ENCODE peak calls at places on chromosomes 16 and 17, in ten cellular contexts. D is body of pancreas; V is H9; H is CD8-positive, alpha-beta T cell; S is hepatocyte; R is uterus; W is thyroid gland; L is IMR-90; Y is transverse colon; M is ovary. G is an unnamed sample.

GRCh38 chr17:82006468-82007227 is 16.0 kb downstream of the CENPX start:
- DNase-seq in M (no peak), H (no peak), S (no peak), W (no peak), V (no peak), Y (no peak), R (peak; percentile 70), D (no peak), L (peak; percentile 82), G (no peak)

GRCh38 chr17:57090560-57091185 is 5.6 kb downstream of the AKAP1 start:
- DNase-seq in S (no peak), W (no peak), R (no peak), D (no peak), H (no peak), V (no peak), L (peak; percentile 5), M (no peak), Y (no peak), G (no peak)

GRCh38 chr16:68458101-68458500 is 9.8 kb upstream of the SMPD3 start:
- DNase-seq in H (no peak), L (no peak), R (no peak), W (no peak), Y (no peak), D (no peak), M (no peak), V (no peak), S (no peak), G (no peak)

GRCh38 chr16:47310792-47311211 is 150.1 kb downstream of the ITFG1 start:
- DNase-seq in R (no peak), D (no peak), W (no peak), L (no peak), S (no peak), Y (no peak), M (no peak), V (no peak), H (no peak), G (no peak)

GRCh38 chr17:78174332-78174869 is 6.0 kb downstream of the SYNGR2 start:
- DNase-seq in L (no peak), M (peak; percentile 60), V (no peak), S (no peak), D (peak; percentile 96), Y (peak; percentile 91), R (peak; percentile 50), W (peak; percentile 95), H (no peak), G (peak; percentile 65)

GRCh38 chr16:23245268-23245667 is 56.8 kb upstream of the SCNN1B start:
- DNase-seq in D (peak; percentile 23), R (peak; percentile 15), H (no peak), M (no peak), L (no peak), V (no peak), Y (no peak), S (no peak), W (peak; percentile 77), G (no peak)

GRCh38 chr17:45895304-45895968 is 1.1 kb downstream of the MAPT start:
- DNase-seq in L (no peak), R (peak; percentile 19), H (no peak), S (peak; percentile 28), D (peak; percentile 19), Y (no peak), M (peak; percentile 38), W (peak; percentile 6), V (peak; percentile 59), G (no peak)

GRCh38 chr17:22692801-22693171 is 1000.5 kb downstream of the KCNJ18 start:
- DNase-seq in M (no peak), W (no peak), S (no peak), Y (no peak), H (no peak), V (no peak), R (no peak), L (no peak), D (no peak), G (no peak)

GRCh38 chr16:71360378-71360777 is 1.9 kb downstream of the CALB2 start:
- DNase-seq in Y (no peak), M (no peak), L (peak; percentile 94), D (no peak), W (no peak), R (no peak), V (no peak), S (peak; percentile 63), H (no peak), G (peak; percentile 42)

GRCh38 chr17:27353469-27354050 is 59.6 kb downstream of the WSB1 start:
- DNase-seq in L (peak; percentile 92), H (peak; percentile 92), M (peak; percentile 94), R (peak; percentile 95), W (peak; percentile 92), D (peak; percentile 94), Y (peak; percentile 93), S (peak; percentile 96), V (peak; percentile 94), G (peak; percentile 88)

GRCh38 chr17:72185571-72185970 is 64.8 kb downstream of the SOX9 start:
- DNase-seq in L (no peak), M (no peak), S (no peak), D (no peak), H (no peak), V (no peak), R (no peak), Y (no peak), W (no peak), G (no peak)

GRCh38 chr17:69870091-69870530 is 204.9 kb upstream of the KCNJ16 start:
- DNase-seq in S (no peak), M (no peak), R (no peak), D (no peak), W (no peak), L (peak; percentile 91), V (no peak), Y (no peak), H (no peak), G (no peak)

DNA sequence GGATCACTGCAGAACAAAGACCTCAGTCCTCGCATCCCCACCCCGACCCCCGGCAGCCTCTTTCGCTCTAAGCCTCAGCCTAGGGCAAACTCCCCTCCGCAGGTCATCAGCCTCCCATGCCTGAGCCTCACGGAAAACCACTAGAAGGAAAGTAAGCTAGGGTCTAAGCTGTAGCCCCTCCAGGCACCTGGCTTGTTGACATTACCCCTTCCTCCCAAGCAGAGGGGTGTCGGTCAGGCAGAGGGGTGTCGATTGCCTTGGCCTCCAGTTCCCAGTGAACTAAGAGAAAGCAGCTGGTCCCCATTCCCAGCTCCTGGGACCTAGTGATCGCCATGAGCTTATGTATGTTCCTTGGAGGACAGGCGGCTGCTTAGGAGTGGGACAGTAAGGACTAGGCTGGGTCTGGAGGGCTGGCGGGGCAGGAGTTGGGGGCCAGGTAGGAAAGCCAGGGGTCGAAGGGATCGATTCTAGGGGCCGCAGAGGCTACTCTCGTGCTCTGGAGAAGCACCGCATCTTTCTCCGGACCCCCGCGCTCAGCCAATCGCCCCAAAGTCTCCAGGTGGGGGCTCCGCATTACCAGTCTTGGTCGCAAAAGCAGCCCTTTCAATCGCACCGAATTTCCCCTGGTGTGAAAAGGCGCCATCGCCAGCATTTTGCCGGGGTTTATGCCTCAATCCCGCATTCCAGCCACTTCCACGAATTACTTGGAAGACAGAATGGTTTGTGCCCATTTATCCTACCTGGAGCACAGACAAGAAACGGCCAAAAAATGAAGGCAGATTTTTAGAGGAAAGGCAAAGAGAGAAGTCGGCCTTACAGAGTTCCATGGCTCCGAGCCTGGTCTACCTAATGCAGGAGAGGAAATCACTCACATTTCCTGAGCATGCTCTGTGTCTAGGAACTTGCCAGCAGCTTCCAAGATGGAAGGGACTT is 21.3 kb upstream of the HOXB13 start:
- DNase-seq in H (no peak), D (no peak), M (no peak), Y (no peak), W (no peak), V (peak; percentile 64), L (no peak), R (no peak), S (no peak), G (no peak)
- H3K27me3 ChIP-seq in H (peaks cover 75% of the 10 kb centered on the region), D (peaks cover 80% of the 10 kb centered on the region), M (no peaks in the 10 kb centered on the region), Y (peaks cover 100% of the 10 kb centered on the region), W (peaks cover 91% of the 10 kb centered on the region), V (peaks cover 98% of the 10 kb centered on the region), L (peaks cover 95% of the 10 kb centered on the region), R (peaks cover 35% of the 10 kb centered on the region), S (peaks cover 100% of the 10 kb centered on the region), G (no peaks in the 10 kb centered on the region)

GRCh38 chr17:73342057-73342522 is 30.3 kb upstream of the CDC42EP4 start:
- DNase-seq in H (no peak), Y (peak; percentile 65), D (peak; percentile 70), S (peak; percentile 79), W (peak; percentile 88), L (peak; percentile 88), R (peak; percentile 86), V (peak; percentile 96), M (peak; percentile 87), G (peak; percentile 93)
- H3K4me1 ChIP-seq in H (no peaks in the 10 kb centered on the region), Y (peaks cover 14% of the 10 kb centered on the region), D (peaks cover 23% of the 10 kb centered on the region), S (peaks cover 52% of the 10 kb centered on the region), W (peaks cover 40% of the 10 kb centered on the region), L (peaks cover 53% of the 10 kb centered on the region), R (no peaks in the 10 kb centered on the region), V (peaks cover 9% of the 10 kb centered on the region), M (peaks cover 25% of the 10 kb centered on the region), G (peaks cover 29% of the 10 kb centered on the region)

GRCh38 chr17:2749784-2750181 is 331 bp upstream of the CCDC92B start:
- DNase-seq in R (peak; percentile 63), S (peak; percentile 91), Y (peak; percentile 78), M (peak; percentile 84), V (peak; percentile 93), W (peak; percentile 73), D (peak; percentile 83), H (peak; percentile 82), L (peak; percentile 57), G (peak; percentile 77)

GRCh38 chr17:2750721-2751120 is 1.3 kb upstream of the CCDC92B start:
- DNase-seq in H (no peak), R (no peak), V (no peak), S (no peak), Y (no peak), W (no peak), L (no peak), M (no peak), D (no peak), G (no peak)

GRCh38 chr17:2751482-2751881 is 2.0 kb upstream of the CCDC92B start:
- DNase-seq in W (no peak), V (peak; percentile 67), S (no peak), Y (no peak), R (no peak), H (no peak), L (no peak), M (no peak), D (no peak), G (no peak)

GRCh38 chr17:2745317-2746037 is 4.0 kb downstream of the CCDC92B start:
- DNase-seq in H (no peak), Y (no peak), V (no peak), S (no peak), L (no peak), W (no peak), R (no peak), M (no peak), D (no peak), G (no peak)

GRCh38 chr17:2749058-2749783 is at the start of gene CCDC92B:
- DNase-seq in L (no peak), R (no peak), H (no peak), D (no peak), V (peak; percentile 51), S (no peak), W (no peak), M (no peak), Y (no peak), G (no peak)
- H3K27me3 ChIP-seq in L (peaks cover 48% of the 10 kb centered on the region), R (peaks cover 10% of the 10 kb centered on the region), H (peaks cover 7% of the 10 kb centered on the region), D (no peaks in the 10 kb centered on the region), V (no peaks in the 10 kb centered on the region), S (peaks cover 71% of the 10 kb centered on the region), W (no peaks in the 10 kb centered on the region), M (no peaks in the 10 kb centered on the region), Y (peaks cover 68% of the 10 kb centered on the region), G (no peaks in the 10 kb centered on the region)

DNA sequence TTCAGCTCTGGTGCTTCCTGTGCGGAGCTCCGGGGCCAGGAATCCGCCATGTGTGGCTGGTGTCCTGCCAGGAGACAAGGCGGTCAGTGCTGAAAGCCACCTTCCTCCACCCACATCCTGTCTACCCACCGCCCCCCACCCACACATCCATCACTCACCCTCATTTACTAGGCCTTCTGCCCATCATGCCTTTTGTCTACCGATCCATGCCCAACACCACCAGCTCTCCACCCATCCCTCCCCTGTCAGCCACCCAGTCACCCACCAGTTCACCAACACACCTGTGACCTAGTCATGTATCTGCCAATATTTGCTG is 241.4 kb downstream of the KATNIP start:
- DNase-seq in L (no peak), D (no peak), S (no peak), R (no peak), H (no peak), M (no peak), V (no peak), W (no peak), Y (no peak), G (no peak)
- H3K4me1 ChIP-seq in L (no peaks in the 10 kb centered on the region), D (no peaks in the 10 kb centered on the region), S (no peaks in the 10 kb centered on the region), R (no peaks in the 10 kb centered on the region), H (no peaks in the 10 kb centered on the region), M (no peaks in the 10 kb centered on the region), V (no peaks in the 10 kb centered on the region), W (no peaks in the 10 kb centered on the region), Y (no peaks in the 10 kb centered on the region), G (no peaks in the 10 kb centered on the region)